ENCODE peak calls at places on chromosomes 5 and 9, in five cellular contexts. One of them, this sample, is unnamed.

GRCh38 chr9:14992025-14992424 is 81.8 kb upstream of the FREM1 start:
- DNase-seq in adrenal gland: no peak
- DNase-seq in NCI-H774: no peak
- DNase-seq in NAMALWA: peak
- DNase-seq in GM03348: peak
- DNase-seq in this sample: no peak

GRCh38 chr5:82480331-82480730 is 202.2 kb upstream of the RPS23 start:
- DNase-seq in NAMALWA: no peak
- DNase-seq in GM03348: no peak
- DNase-seq in NCI-H774: no peak
- DNase-seq in adrenal gland: no peak
- DNase-seq in this sample: no peak

GRCh38 chr5:149153751-149154610 is 12.7 kb downstream of the ABLIM3 start:
- DNase-seq in NAMALWA: no peak
- DNase-seq in adrenal gland: peak
- DNase-seq in NCI-H774: peak
- DNase-seq in GM03348: peak
- DNase-seq in this sample: no peak

GRCh38 chr5:82150562-82150961 is 127.6 kb downstream of the RPS23 start:
- DNase-seq in NCI-H774: no peak
- DNase-seq in adrenal gland: no peak
- DNase-seq in NAMALWA: no peak
- DNase-seq in GM03348: no peak
- DNase-seq in this sample: no peak

GRCh38 chr9:70475211-70475610 is 60.8 kb upstream of the KLF9 start:
- DNase-seq in NAMALWA: no peak
- DNase-seq in NCI-H774: no peak
- DNase-seq in GM03348: no peak
- DNase-seq in adrenal gland: no peak
- DNase-seq in this sample: no peak

GRCh38 chr5:133610489-133611356 is 1.6 kb downstream of the FSTL4 start:
- DNase-seq in GM03348: peak
- DNase-seq in NCI-H774: peak
- DNase-seq in NAMALWA: peak
- DNase-seq in adrenal gland: peak
- DNase-seq in this sample: peak

GRCh38 chr9:133028221-133028620 is 2.6 kb upstream of the GTF3C5 start:
- DNase-seq in GM03348: no peak
- DNase-seq in NAMALWA: no peak
- DNase-seq in NCI-H774: no peak
- DNase-seq in adrenal gland: no peak
- DNase-seq in this sample: no peak

GRCh38 chr5:60522299-60522915 is 177.6 kb downstream of the DEPDC1B start:
- DNase-seq in NCI-H774: no peak
- DNase-seq in adrenal gland: no peak
- DNase-seq in NAMALWA: peak
- DNase-seq in GM03348: no peak
- DNase-seq in this sample: no peak

GRCh38 chr5:136814621-136815378 is 449.5 kb upstream of the TRPC7 start:
- DNase-seq in NCI-H774: no peak
- DNase-seq in adrenal gland: peak
- DNase-seq in GM03348: peak
- DNase-seq in NAMALWA: no peak
- DNase-seq in this sample: no peak

GRCh38 chr5:107948377-107948776 is 277.6 kb upstream of the EFNA5 start:
- DNase-seq in NAMALWA: no peak
- DNase-seq in adrenal gland: no peak
- DNase-seq in GM03348: no peak
- DNase-seq in NCI-H774: no peak
- DNase-seq in this sample: no peak

GRCh38 chr9:88775966-88776365 is 215.3 kb upstream of the S1PR3 start:
- DNase-seq in NAMALWA: no peak
- DNase-seq in adrenal gland: no peak
- DNase-seq in GM03348: no peak
- DNase-seq in NCI-H774: no peak
- DNase-seq in this sample: no peak

GRCh38 chr5:6328173-6328572 is 50.2 kb downstream of the MED10 start:
- DNase-seq in adrenal gland: peak
- DNase-seq in NCI-H774: no peak
- DNase-seq in GM03348: peak
- DNase-seq in NAMALWA: peak
- DNase-seq in this sample: no peak

GRCh38 chr5:144812770-144813169 is 642.1 kb downstream of the KCTD16 start:
- DNase-seq in NCI-H774: no peak
- DNase-seq in NAMALWA: no peak
- DNase-seq in GM03348: peak
- DNase-seq in adrenal gland: no peak
- DNase-seq in this sample: no peak

GRCh38 chr5:57986746-57987145 is 473.1 kb downstream of the PLK2 start:
- DNase-seq in GM03348: no peak
- DNase-seq in NCI-H774: no peak
- DNase-seq in NAMALWA: no peak
- DNase-seq in adrenal gland: no peak
- DNase-seq in this sample: no peak

GRCh38 chr5:173602423-173602822 is 14.0 kb downstream of the BOD1 start:
- DNase-seq in NCI-H774: no peak
- DNase-seq in GM03348: peak
- DNase-seq in adrenal gland: peak
- DNase-seq in NAMALWA: no peak
- DNase-seq in this sample: no peak

GRCh38 chr9:78230761-78231160 is 5.1 kb upstream of the CEP78 start:
- DNase-seq in NCI-H774: no peak
- DNase-seq in GM03348: no peak
- DNase-seq in NAMALWA: no peak
- DNase-seq in adrenal gland: no peak
- DNase-seq in this sample: no peak

GRCh38 chr9:105693435-105694275 is 686 bp upstream of the TMEM38B start:
- DNase-seq in NCI-H774: no peak
- DNase-seq in GM03348: no peak
- DNase-seq in adrenal gland: no peak
- DNase-seq in NAMALWA: peak
- DNase-seq in this sample: peak

GRCh38 chr9:4666042-4666699 is at the start of gene SPATA6L:
- DNase-seq in GM03348: peak
- DNase-seq in adrenal gland: peak
- DNase-seq in NAMALWA: peak
- DNase-seq in NCI-H774: peak
- DNase-seq in this sample: peak

GRCh38 chr9:101235105-101235866 is 149.5 kb downstream of the BAAT start:
- DNase-seq in NAMALWA: peak
- DNase-seq in NCI-H774: peak
- DNase-seq in GM03348: peak
- DNase-seq in adrenal gland: no peak
- DNase-seq in this sample: no peak

GRCh38 chr5:168076561-168076991 is 214.9 kb upstream of the WWC1 start:
- DNase-seq in NCI-H774: no peak
- DNase-seq in GM03348: peak
- DNase-seq in adrenal gland: peak
- DNase-seq in NAMALWA: peak
- DNase-seq in this sample: no peak

GRCh38 chr9:94606641-94607339 is 13.2 kb upstream of the FBP2 start:
- DNase-seq in NAMALWA: no peak
- DNase-seq in GM03348: no peak
- DNase-seq in adrenal gland: no peak
- DNase-seq in NCI-H774: no peak
- DNase-seq in this sample: no peak

GRCh38 chr5:151082976-151083651 is 2.3 kb upstream of the TNIP1 start:
- DNase-seq in NAMALWA: peak
- DNase-seq in NCI-H774: no peak
- DNase-seq in GM03348: no peak
- DNase-seq in adrenal gland: no peak
- DNase-seq in this sample: no peak

GRCh38 chr5:84433461-84433860 is 48.8 kb upstream of the EDIL3 start:
- DNase-seq in NAMALWA: no peak
- DNase-seq in GM03348: peak
- DNase-seq in NCI-H774: no peak
- DNase-seq in adrenal gland: no peak
- DNase-seq in this sample: no peak

GRCh38 chr5:154193176-154193575 is 2.6 kb downstream of the GALNT10 start:
- DNase-seq in adrenal gland: no peak
- DNase-seq in NCI-H774: no peak
- DNase-seq in GM03348: no peak
- DNase-seq in NAMALWA: no peak
- DNase-seq in this sample: no peak

GRCh38 chr5:176660860-176661641 is 13.8 kb downstream of the TSPAN17 start:
- DNase-seq in NAMALWA: peak
- DNase-seq in adrenal gland: peak
- DNase-seq in GM03348: peak
- DNase-seq in NCI-H774: peak
- DNase-seq in this sample: peak

GRCh38 chr5:102018690-102019089 is 277.4 kb downstream of the SLCO4C1 start:
- DNase-seq in adrenal gland: no peak
- DNase-seq in NAMALWA: no peak
- DNase-seq in GM03348: no peak
- DNase-seq in NCI-H774: no peak
- DNase-seq in this sample: no peak

GRCh38 chr9:35907732-35908483 is 1.4 kb upstream of the SPAAR start:
- DNase-seq in adrenal gland: peak
- DNase-seq in GM03348: peak
- DNase-seq in NAMALWA: no peak
- DNase-seq in NCI-H774: peak
- DNase-seq in this sample: peak

GRCh38 chr9:112166176-112167140 is 8.6 kb downstream of the SUSD1 start:
- DNase-seq in NAMALWA: no peak
- DNase-seq in GM03348: peak
- DNase-seq in NCI-H774: no peak
- DNase-seq in adrenal gland: no peak
- DNase-seq in this sample: no peak

GRCh38 chr5:31133488-31133887 is 60.0 kb upstream of the CDH6 start:
- DNase-seq in adrenal gland: no peak
- DNase-seq in NAMALWA: no peak
- DNase-seq in GM03348: peak
- DNase-seq in NCI-H774: no peak
- DNase-seq in this sample: no peak

GRCh38 chr9:137053944-137054931 is at the start of gene ENTPD2:
- DNase-seq in adrenal gland: no peak
- DNase-seq in GM03348: no peak
- DNase-seq in NAMALWA: no peak
- DNase-seq in NCI-H774: peak
- DNase-seq in this sample: no peak

GRCh38 chr9:128568470-128569083 is 16.2 kb downstream of the SPTAN1 start:
- DNase-seq in GM03348: no peak
- DNase-seq in NCI-H774: no peak
- DNase-seq in adrenal gland: no peak
- DNase-seq in NAMALWA: no peak
- DNase-seq in this sample: no peak

GRCh38 chr9:73080110-73080683 is 71.5 kb upstream of the ANXA1 start:
- DNase-seq in adrenal gland: no peak
- DNase-seq in NCI-H774: no peak
- DNase-seq in NAMALWA: no peak
- DNase-seq in GM03348: no peak
- DNase-seq in this sample: no peak

This sample was measured in naive thymus-derived CD8-positive, alpha-beta T cell.